ENCODE peak calls at places on chromosomes 13 and 19, in five cellular contexts. D is HuH-7.5, Z is ELR, K is fibroblast of pulmonary artery, F is NCI-H1092 treated with DMSO at 0.1 percent for 48 hours. G is an unnamed sample.

GRCh38 chr13:74056829-74057564 is 77.2 kb downstream of the KLF12 start:
- DNase-seq in D (no peak), Z (no peak), K (no peak), F (peak), G (peak)

GRCh38 chr13:113970810-113971470 is 2.9 kb downstream of the C13orf46 start:
- DNase-seq in D (no peak), Z (no peak), K (peak), F (no peak), G (peak)

GRCh38 chr13:59742467-59742866 is 421.3 kb downstream of the DIAPH3 start:
- DNase-seq in D (no peak), Z (no peak), K (no peak), F (no peak), G (no peak)

GRCh38 chr19:36236304-36236945 is 21.5 kb downstream of the ZNF146 start:
- DNase-seq in D (no peak), Z (no peak), K (no peak), F (no peak), G (no peak)

GRCh38 chr19:56133858-56134654 is 7.0 kb upstream of the ZNF444 start:
- DNase-seq in D (no peak), Z (peak), K (no peak), F (no peak), G (peak)

GRCh38 chr19:17794731-17795494 is at the start of gene B3GNT3:
- DNase-seq in D (no peak), Z (peak), K (peak), F (no peak), G (peak)

GRCh38 chr19:18698321-18699167 is 15.1 kb downstream of the CRTC1 start:
- DNase-seq in D (no peak), Z (no peak), K (no peak), F (no peak), G (no peak)

GRCh38 chr13:113736258-113736731 is 22.7 kb upstream of the TMEM255B start:
- DNase-seq in D (no peak), Z (no peak), K (no peak), F (no peak), G (no peak)

GRCh38 chr19:41701401-41702075 is 6.9 kb upstream of the CEACAM5 start:
- DNase-seq in D (no peak), Z (peak), K (no peak), F (peak), G (no peak)

GRCh38 chr19:4977299-4978174 is 8.6 kb downstream of the KDM4B start:
- DNase-seq in D (no peak), Z (peak), K (peak), F (peak), G (peak)

GRCh38 chr19:13843104-13843921 is 33.6 kb upstream of the NANOS3 start:
- DNase-seq in D (peak), Z (peak), K (peak), F (no peak), G (peak)

GRCh38 chr19:19034204-19034624 is 811 bp downstream of the ARMC6 start:
- DNase-seq in D (peak), Z (peak), K (peak), F (peak), G (peak)

GRCh38 chr13:52356327-52356726 is 49.6 kb downstream of the THSD1 start:
- DNase-seq in D (no peak), Z (peak), K (peak), F (no peak), G (peak)

GRCh38 chr19:49911381-49912145 is 14.9 kb upstream of the IL4I1 start:
- DNase-seq in D (no peak), Z (no peak), K (peak), F (no peak), G (no peak)

GRCh38 chr13:29260684-29261083 is 334.8 kb downstream of the SLC7A1 start:
- DNase-seq in D (no peak), Z (peak), K (no peak), F (no peak), G (no peak)

GRCh38 chr13:106633321-106633720 is 65.4 kb upstream of the ARGLU1 start:
- DNase-seq in D (no peak), Z (no peak), K (no peak), F (no peak), G (no peak)

GRCh38 chr19:35272122-35272715 is 3.5 kb downstream of the USF2 start:
- DNase-seq in D (no peak), Z (no peak), K (no peak), F (no peak), G (no peak)

GRCh38 chr13:114140909-114141255 is 8.5 kb upstream of the RASA3 start:
- DNase-seq in D (no peak), Z (no peak), K (no peak), F (no peak), G (no peak)

GRCh38 chr19:1466461-1467227 is 12.4 kb downstream of the C19orf25 start:
- DNase-seq in D (no peak), Z (no peak), K (no peak), F (no peak), G (no peak)

GRCh38 chr19:7986321-7987083 is 18.9 kb downstream of the ELAVL1 start:
- DNase-seq in D (no peak), Z (peak), K (peak), F (no peak), G (peak)

G was measured in epithelial cell of esophagus.